ENCODE peak calls at places on chromosome 5, in ten cellular contexts. T, E, M, Y, H, U, I, L, A and P are unnamed samples.
A peak's percentile ranks its signal among the peaks of the same experiment; 100 is the strongest.

GRCh38 chr5:151094054-151094858 is 13.4 kb upstream of the TNIP1 start:
- DNase-seq in L (no peak), I (no peak), M (peak; percentile 55), H (no peak), U (no peak), Y (peak; percentile 37), E (peak; percentile 69), T (peak; percentile 48), A (no peak), P (peak; percentile 70)

GRCh38 chr5:115751176-115751575 is 65.3 kb downstream of the CDO1 start:
- DNase-seq in A (no peak), I (peak; percentile 10), Y (no peak), L (no peak), H (no peak), E (no peak), T (no peak), U (no peak), M (no peak), P (no peak)

GRCh38 chr5:96381526-96381925 is 51.5 kb downstream of the PCSK1 start:
- DNase-seq in I (peak; percentile 12), Y (no peak), L (no peak), U (peak; percentile 8), E (no peak), T (peak; percentile 27), A (no peak), H (peak; percentile 30), M (no peak), P (no peak)

GRCh38 chr5:148653840-148654781 is at the start of gene HTR4:
- DNase-seq in I (peak; percentile 44), H (peak; percentile 13), L (no peak), U (peak; percentile 48), A (no peak), E (no peak), M (peak; percentile 74), T (no peak), Y (peak; percentile 10), P (no peak)

GRCh38 chr5:14983666-14984441 is 112.3 kb upstream of the ANKH start:
- DNase-seq in I (no peak), T (no peak), Y (no peak), M (no peak), U (no peak), L (no peak), E (no peak), H (no peak), A (no peak), P (peak; percentile 14)

GRCh38 chr5:2179861-2180260 is 297.1 kb upstream of the IRX4 start:
- DNase-seq in T (no peak), H (no peak), U (no peak), A (no peak), Y (no peak), L (no peak), I (no peak), E (no peak), M (no peak), P (no peak)

GRCh38 chr5:159345336-159345735 is 15.0 kb upstream of the IL12B start:
- DNase-seq in Y (peak; percentile 29), I (no peak), T (no peak), E (no peak), M (no peak), H (no peak), U (no peak), A (no peak), L (no peak), P (no peak)

GRCh38 chr5:135220394-135221186 is 178.4 kb downstream of the MACROH2A1 start:
- DNase-seq in M (peak; percentile 26), L (no peak), H (no peak), I (no peak), T (no peak), Y (no peak), A (peak; percentile 32), E (no peak), U (no peak), P (no peak)

GRCh38 chr5:1140188-1140817 is 28.4 kb upstream of the SLC12A7 start:
- DNase-seq in T (peak; percentile 67), H (peak; percentile 84), I (peak; percentile 67), U (peak; percentile 74), M (peak; percentile 71), E (peak; percentile 90), A (no peak), Y (peak; percentile 88), L (peak; percentile 76), P (peak; percentile 87)

GRCh38 chr5:97538916-97539315 is 355.9 kb upstream of the RIOK2 start:
- DNase-seq in A (no peak), Y (no peak), T (no peak), H (no peak), I (no peak), U (no peak), L (no peak), M (no peak), E (no peak), P (no peak)

GRCh38 chr5:172150514-172151425 is 37.3 kb downstream of the STK10 start:
- DNase-seq in L (no peak), U (no peak), A (peak; percentile 80), M (no peak), T (no peak), H (no peak), E (peak; percentile 75), Y (peak; percentile 75), I (no peak), P (peak; percentile 68)

GRCh38 chr5:56632199-56632598 is 183.2 kb upstream of the MAP3K1 start:
- DNase-seq in L (no peak), H (no peak), I (no peak), M (no peak), T (no peak), Y (no peak), E (no peak), A (no peak), U (no peak), P (no peak)

GRCh38 chr5:176625512-176625911 is 4.8 kb downstream of the SNCB start:
- DNase-seq in U (no peak), L (no peak), H (no peak), Y (no peak), I (no peak), T (no peak), M (no peak), E (no peak), A (no peak), P (no peak)

GRCh38 chr5:176625966-176626875 is 4.1 kb downstream of the SNCB start:
- DNase-seq in H (no peak), M (no peak), T (no peak), I (no peak), L (no peak), Y (no peak), A (no peak), U (no peak), E (no peak), P (no peak)

GRCh38 chr5:176621661-176622079 is 8.7 kb downstream of the SNCB start:
- DNase-seq in H (no peak), A (no peak), I (no peak), Y (no peak), E (no peak), M (no peak), U (peak; percentile 43), T (no peak), L (no peak), P (no peak)

GRCh38 chr5:176624916-176625315 is 5.4 kb downstream of the SNCB start:
- DNase-seq in L (no peak), M (no peak), H (no peak), U (no peak), T (no peak), E (no peak), Y (no peak), I (no peak), A (no peak), P (no peak)

GRCh38 chr5:176624142-176624541 is 6.2 kb downstream of the SNCB start:
- DNase-seq in L (no peak), T (no peak), A (no peak), H (no peak), M (no peak), I (no peak), E (no peak), U (no peak), Y (no peak), P (no peak)
- TF ChIP-seq CTCF in L (no peak), T (no peak), A (no peak), H (no peak), M (no peak), I (no peak), E (no peak), U (no peak), Y (no peak), P (no peak)

GRCh38 chr5:26023361-26023760 is 1015.0 kb downstream of the CDH9 start:
- DNase-seq in U (peak; percentile 4), L (no peak), A (no peak), H (peak; percentile 27), E (no peak), Y (no peak), T (no peak), M (no peak), I (no peak), P (no peak)

GRCh38 chr5:26024774-26025173 is 1013.6 kb downstream of the CDH9 start:
- DNase-seq in Y (no peak), M (peak; percentile 78), T (peak; percentile 11), L (no peak), U (peak; percentile 28), H (peak; percentile 38), E (no peak), I (peak; percentile 56), A (no peak), P (no peak)
- TF ChIP-seq CTCF in Y (no peak), M (peak; percentile 93), T (no peak), L (no peak), U (no peak), H (peak; percentile 74), E (no peak), I (peak; percentile 79), A (no peak), P (no peak)

GRCh38 chr5:170427672-170428236 is 38.6 kb upstream of the KCNMB1 start:
- DNase-seq in U (peak; percentile 19), Y (no peak), A (no peak), H (peak; percentile 83), M (no peak), L (no peak), I (no peak), T (no peak), E (no peak), P (no peak)

GRCh38 chr5:170429014-170429413 is 39.8 kb upstream of the KCNMB1 start:
- DNase-seq in T (peak; percentile 41), M (peak; percentile 72), Y (no peak), U (no peak), H (no peak), E (no peak), L (no peak), A (no peak), I (peak; percentile 62), P (no peak)

GRCh38 chr5:170424629-170425028 is 35.5 kb upstream of the KCNMB1 start:
- DNase-seq in H (no peak), A (no peak), Y (no peak), U (no peak), T (no peak), M (no peak), I (no peak), E (no peak), L (no peak), P (no peak)

GRCh38 chr5:170426149-170426767 is 37.1 kb upstream of the KCNMB1 start:
- DNase-seq in I (no peak), T (no peak), E (peak; percentile 63), U (no peak), H (no peak), L (no peak), A (no peak), Y (no peak), M (no peak), P (peak; percentile 37)

GRCh38 chr5:170426786-170427185 is 37.6 kb upstream of the KCNMB1 start:
- DNase-seq in Y (no peak), A (no peak), E (no peak), U (no peak), I (no peak), L (no peak), M (no peak), H (peak; percentile 37), T (no peak), P (no peak)
- TF ChIP-seq CTCF in Y (no peak), A (no peak), E (no peak), U (no peak), I (no peak), L (no peak), M (no peak), H (no peak), T (no peak), P (no peak)

GRCh38 chr5:24110019-24110615 is 534.7 kb downstream of the CDH10 start:
- DNase-seq in I (peak; percentile 45), L (no peak), H (no peak), M (no peak), A (no peak), E (peak; percentile 5), Y (no peak), T (peak; percentile 43), U (peak; percentile 32), P (no peak)
- TF ChIP-seq CTCF in I (peak; percentile 74), L (no peak), H (peak; percentile 87), M (peak; percentile 77), A (peak; percentile 53), E (peak; percentile 7), Y (no peak), T (peak; percentile 59), U (peak; percentile 41), P (no peak)